ENCODE peak calls at places on chromosomes 6 and 20, in ten cellular contexts. X is activated naive CD8-positive, alpha-beta T cell treated with anti-CD3 and anti-CD28 coated beads, Interleukin-2, amount 10 ng/mL, durations not matched to agents 7 days and 5 days; E is T-helper 17 cell; F is NCI-H510A treated with DMSO at 0.1 percent for 48 hours; J is lower leg skin; V is activated T-cell treated with anti-CD3 and anti-CD28 coated beads for 4 hours; Z is AG09309; O is upper lobe of right lung; W is T-helper 1 cell; D is stimulated activated CD4-positive, alpha-beta T cell treated with anti-CD3 and anti-CD28 coated beads, Interleukin-1b, Interleukin-23, amount 100 ng/mL, for 4 hours. Y is an unnamed sample.

GRCh38 chr6:157885211-157885788 is 62.3 kb downstream of the SNX9 start:
- DNase-seq in F (no peak), J (no peak), E (peak), V (peak), O (no peak), W (peak), X (peak), D (peak), Z (no peak), Y (no peak)

GRCh38 chr20:36158160-36158741 is 3.7 kb downstream of the EPB41L1 start:
- DNase-seq in Z (no peak), D (no peak), J (no peak), W (no peak), X (no peak), F (no peak), V (no peak), E (no peak), O (no peak), Y (no peak)

GRCh38 chr6:130293800-130294199 is 71.0 kb upstream of the SAMD3 start:
- DNase-seq in F (no peak), J (no peak), O (no peak), E (no peak), Z (peak), D (peak), X (no peak), W (no peak), V (peak), Y (no peak)

GRCh38 chr20:63651942-63652191 is 1.4 kb downstream of the STMN3 start:
- DNase-seq in J (no peak), V (no peak), X (no peak), Z (no peak), F (no peak), D (no peak), E (no peak), O (no peak), W (no peak), Y (no peak)

GRCh38 chr20:38836991-38837390 is 31.5 kb downstream of the PPP1R16B start:
- DNase-seq in V (no peak), O (no peak), J (no peak), Z (no peak), F (no peak), E (no peak), X (no peak), W (no peak), D (no peak), Y (no peak)

GRCh38 chr6:27049863-27050781 is 197.4 kb upstream of the PRSS16 start:
- DNase-seq in J (no peak), E (no peak), X (no peak), D (no peak), W (no peak), F (peak), V (no peak), O (peak), Z (no peak), Y (no peak)

GRCh38 chr6:153002613-153003293 is at the start of gene MTRF1L:
- DNase-seq in W (peak), F (peak), X (peak), E (peak), D (peak), Z (peak), V (peak), O (peak), J (peak), Y (peak)

GRCh38 chr20:57663241-57663640 is 43.0 kb upstream of the ZBP1 start:
- DNase-seq in J (no peak), O (peak), E (peak), W (no peak), X (peak), V (no peak), D (no peak), Z (no peak), F (no peak), Y (no peak)

GRCh38 chr6:85516168-85516567 is 66.3 kb downstream of the NT5E start:
- DNase-seq in X (no peak), E (no peak), D (no peak), O (no peak), Z (peak), W (no peak), V (no peak), J (no peak), F (no peak), Y (no peak)

Y was measured in head of caudate nucleus.